ENCODE peak calls at places on chromosome 22, in six cellular contexts. S, X, E, A, O and L are unnamed samples.

GRCh38 chr22:47012589-47013365 is 250.3 kb downstream of the TBC1D22A start:
- DNase-seq in A (no peak), O (no peak), X (no peak), S (peak), E (no peak), L (no peak)

GRCh38 chr22:20225693-20225966 is 42.5 kb downstream of the RTN4R start:
- DNase-seq in X (no peak), E (no peak), A (no peak), S (no peak), O (no peak), L (no peak)

GRCh38 chr22:31616315-31616980 is 45.6 kb downstream of the PISD start:
- DNase-seq in A (no peak), E (no peak), X (no peak), S (no peak), O (peak), L (no peak)

GRCh38 chr22:24051568-24051967 is 40.5 kb downstream of the CABIN1 start:
- DNase-seq in X (no peak), O (no peak), E (no peak), A (no peak), S (no peak), L (no peak)

GRCh38 chr22:26367402-26368245 is 61.4 kb upstream of the ASPHD2 start:
- DNase-seq in S (no peak), O (no peak), X (no peak), E (peak), A (no peak), L (no peak)

GRCh38 chr22:48957311-48957986 is 870.2 kb downstream of the BRD1 start:
- DNase-seq in O (peak), X (peak), A (peak), E (no peak), S (no peak), L (no peak)

GRCh38 chr22:24450600-24450999 is 23.2 kb downstream of the ADORA2A start:
- DNase-seq in X (no peak), E (no peak), S (no peak), A (no peak), O (no peak), L (no peak)

GRCh38 chr22:20037419-20037818 is 16.5 kb downstream of the TANGO2 start:
- DNase-seq in A (no peak), S (no peak), X (no peak), E (no peak), O (no peak), L (no peak)

GRCh38 chr22:42533638-42533977 is 14.0 kb upstream of the RRP7A start:
- DNase-seq in S (no peak), A (no peak), O (no peak), E (no peak), X (no peak), L (no peak)

GRCh38 chr22:24969588-24970301 is 17.2 kb downstream of the KIAA1671 start:
- DNase-seq in E (no peak), O (no peak), A (no peak), X (peak), S (no peak), L (no peak)

GRCh38 chr22:45006873-45007246 is 2.9 kb downstream of the PHF21B start:
- DNase-seq in S (peak), E (no peak), O (no peak), X (peak), A (peak), L (no peak)
- H3K27ac ChIP-seq in S (peak), E (no peak), O (no peak), X (peak), A (peak), L (peak)

GRCh38 chr22:38482662-38483308 is 14.9 kb downstream of the KDELR3 start:
- DNase-seq in S (no peak), O (no peak), X (no peak), A (no peak), E (no peak), L (no peak)
- TF ChIP-seq POLR2A in S (no peak), O (no peak), X (no peak), A (no peak), E (no peak), L (no peak)

GRCh38 chr22:27802389-27803079 is 978 bp upstream of the MN1 start:
- DNase-seq in X (no peak), E (no peak), O (no peak), S (no peak), A (no peak), L (no peak)
- H3K4me3 ChIP-seq in X (peak), E (peak), O (peak), S (peak), A (peak), L (peak)

GRCh38 chr22:36300396-36301212 is 47.7 kb downstream of the APOL1 start:
- DNase-seq in A (no peak), O (peak), X (no peak), E (no peak), S (no peak), L (no peak)
- H3K27ac ChIP-seq in A (peak), O (no peak), X (peak), E (peak), S (peak), L (peak)

GRCh38 chr22:43869799-43870198 is 7.5 kb upstream of the SULT4A1 start:
- DNase-seq in A (no peak), X (no peak), E (no peak), S (no peak), O (no peak), L (no peak)

GRCh38 chr22:43862074-43862881 is at the start of gene SULT4A1:
- DNase-seq in E (no peak), A (no peak), S (peak), X (no peak), O (peak), L (no peak)

GRCh38 chr22:43862882-43863202 is 529 bp upstream of the SULT4A1 start:
- DNase-seq in O (no peak), X (no peak), A (no peak), S (no peak), E (no peak), L (no peak)

GRCh38 chr22:43867839-43868652 is 5.7 kb upstream of the SULT4A1 start:
- DNase-seq in O (peak), A (no peak), E (peak), S (peak), X (peak), L (no peak)
- TF ChIP-seq POLR2A in O (no peak), A (no peak), E (no peak), S (no peak), X (no peak), L (no peak)

GRCh38 chr22:27476729-27477128 is 324.8 kb downstream of the MN1 start:
- DNase-seq in E (peak), S (no peak), O (no peak), A (no peak), X (no peak), L (no peak)

GRCh38 chr22:27475548-27475897 is 326.0 kb downstream of the MN1 start:
- DNase-seq in O (no peak), E (no peak), A (no peak), S (no peak), X (no peak), L (no peak)

GRCh38 chr22:27474711-27475547 is 326.6 kb downstream of the MN1 start:
- DNase-seq in S (peak), A (peak), O (no peak), E (peak), X (peak), L (no peak)

GRCh38 chr22:27477171-27477570 is 324.4 kb downstream of the MN1 start:
- DNase-seq in X (no peak), E (no peak), S (no peak), O (no peak), A (no peak), L (no peak)

GRCh38 chr22:27476318-27476717 is 325.2 kb downstream of the MN1 start:
- DNase-seq in X (no peak), S (no peak), E (no peak), A (no peak), O (no peak), L (no peak)
- H3K4me3 ChIP-seq in X (no peak), S (no peak), E (no peak), A (no peak), O (no peak), L (no peak)

GRCh38 chr22:29782061-29782845 is 15.1 kb downstream of the UQCR10 start:
- DNase-seq in S (no peak), A (peak), O (peak), E (no peak), X (peak), L (no peak)
- H3K27ac ChIP-seq in S (peak), A (peak), O (no peak), E (peak), X (peak), L (peak)

GRCh38 chr22:30288414-30289125 is 735 bp downstream of the CASTOR1 start:
- DNase-seq in S (peak), A (no peak), E (peak), O (no peak), X (no peak), L (no peak)

GRCh38 chr22:30290679-30291333 is 1.5 kb upstream of the CASTOR1 start:
- DNase-seq in O (peak), A (peak), S (peak), X (peak), E (no peak), L (no peak)

GRCh38 chr22:30290318-30290678 is 993 bp upstream of the CASTOR1 start:
- DNase-seq in O (no peak), X (peak), E (no peak), S (no peak), A (no peak), L (no peak)

GRCh38 chr22:30289980-30290313 is 642 bp upstream of the CASTOR1 start:
- DNase-seq in X (no peak), A (no peak), S (no peak), E (no peak), O (no peak), L (no peak)

DNA sequence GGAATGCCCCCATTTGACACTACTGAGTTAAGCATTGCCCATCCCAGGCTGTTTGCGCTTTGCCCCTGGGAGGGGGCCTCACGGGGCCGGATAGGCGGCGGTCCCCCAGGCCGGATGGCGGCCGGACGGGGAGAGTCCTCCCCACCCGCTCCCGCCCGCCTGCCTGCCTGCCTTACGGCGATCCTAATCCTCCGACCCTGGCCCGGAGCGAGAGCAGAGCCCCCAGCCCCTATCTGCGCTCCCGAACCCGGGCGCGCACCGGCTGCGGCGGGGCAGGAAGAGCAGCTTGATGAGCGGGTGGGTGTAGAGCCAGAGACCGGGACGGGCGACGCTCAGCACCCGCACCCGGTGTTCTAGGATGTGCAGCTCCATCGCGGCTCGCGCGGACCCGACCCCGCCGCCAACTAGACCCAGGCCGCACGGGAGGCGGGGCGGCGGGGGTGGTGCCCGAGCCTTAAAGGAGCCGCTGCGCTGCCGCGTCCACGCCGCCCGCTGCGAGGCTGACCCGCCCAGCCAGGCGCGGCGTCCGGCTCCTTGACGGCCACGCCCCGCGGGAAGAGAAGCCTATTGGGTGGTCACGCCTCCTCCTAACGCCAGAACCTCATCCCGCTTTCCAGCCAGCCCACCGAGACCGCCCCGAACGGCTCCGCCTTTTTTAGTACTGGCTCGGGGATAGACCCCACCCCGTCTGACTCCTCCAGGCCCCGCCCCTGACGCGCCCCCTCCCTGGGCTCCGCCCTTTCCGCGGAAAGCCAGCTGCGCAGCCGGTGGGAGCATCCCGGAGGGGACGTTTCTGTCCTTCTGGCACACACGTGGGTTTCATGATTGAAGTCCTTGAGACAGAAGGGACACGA is at the start of gene CASTOR1:
- DNase-seq in X (peak), O (peak), A (peak), S (peak), E (peak), L (peak)
- TF ChIP-seq POLR2A in X (peak), O (peak), A (peak), S (peak), E (peak), L (no peak)

GRCh38 chr22:22930571-22931556 is 43.2 kb downstream of the IGLL5 start:
- DNase-seq in O (no peak), S (no peak), X (no peak), E (no peak), A (no peak), L (no peak)
- H3K4me3 ChIP-seq in O (no peak), S (no peak), X (no peak), E (no peak), A (no peak), L (no peak)

GRCh38 chr22:39139933-39140332 is 12.5 kb downstream of the CBX7 start:
- DNase-seq in S (peak), O (no peak), X (no peak), E (no peak), A (no peak), L (no peak)
- H3K27ac ChIP-seq in S (no peak), O (no peak), X (no peak), E (no peak), A (no peak), L (no peak)